ENCODE peak calls at places on chromosomes 16 and 17, in seven cellular contexts. Y, U, J, M, L, S and A are unnamed samples.

GRCh38 chr17:42669705-42670198 is 7.0 kb downstream of the PLEKHH3 start:
- DNase-seq in Y (no peak), U (no peak), J (no peak), M (no peak), L (no peak), S (no peak), A (no peak)

GRCh38 chr17:77197115-77197514 is 56.3 kb downstream of the SEC14L1 start:
- DNase-seq in Y (no peak), U (no peak), J (no peak), M (no peak), L (no peak), S (no peak), A (no peak)

GRCh38 chr17:31559647-31560501 is 168.4 kb downstream of the RAB11FIP4 start:
- DNase-seq in Y (peak; percentile 70), U (no peak), J (peak; percentile 47), M (no peak), L (no peak), S (no peak), A (no peak)

GRCh38 chr16:90019543-90020259 is 445 bp upstream of the DBNDD1 start:
- DNase-seq in Y (peak; percentile 85), U (no peak), J (peak; percentile 85), M (peak; percentile 78), L (peak; percentile 68), S (peak; percentile 73), A (no peak)

GRCh38 chr16:84467709-84468108 is 36.8 kb downstream of the MEAK7 start:
- DNase-seq in Y (no peak), U (no peak), J (no peak), M (no peak), L (no peak), S (no peak), A (no peak)

GRCh38 chr17:27783951-27784350 is 16.4 kb downstream of the NOS2 start:
- DNase-seq in Y (no peak), U (no peak), J (no peak), M (peak; percentile 17), L (no peak), S (no peak), A (no peak)

GRCh38 chr16:89697161-89697615 is 4.3 kb downstream of the SPATA2L start:
- DNase-seq in Y (no peak), U (no peak), J (no peak), M (no peak), L (peak; percentile 79), S (no peak), A (no peak)

GRCh38 chr17:58513913-58514794 is at the start of gene MTMR4:
- DNase-seq in Y (peak; percentile 86), U (peak; percentile 78), J (peak; percentile 96), M (peak; percentile 57), L (peak; percentile 86), S (peak; percentile 95), A (peak; percentile 55)

GRCh38 chr16:30698816-30699614 is at the start of gene SRCAP:
- DNase-seq in Y (peak; percentile 87), U (peak; percentile 87), J (peak; percentile 94), M (peak; percentile 72), L (peak; percentile 67), S (peak; percentile 94), A (peak; percentile 90)

GRCh38 chr17:75024686-75025397 is 12.4 kb downstream of the MRPL58 start:
- DNase-seq in Y (no peak), U (no peak), J (no peak), M (no peak), L (no peak), S (no peak), A (no peak)

GRCh38 chr17:50498021-50498874 is 10.0 kb upstream of the MYCBPAP start:
- DNase-seq in Y (peak; percentile 19), U (no peak), J (no peak), M (no peak), L (no peak), S (no peak), A (no peak)

GRCh38 chr16:74760007-74760767 is 14.4 kb downstream of the FA2H start:
- DNase-seq in Y (peak; percentile 95), U (no peak), J (no peak), M (peak; percentile 13), L (no peak), S (no peak), A (no peak)

GRCh38 chr17:8375738-8376259 is 705 bp downstream of the KRABD2 start:
- DNase-seq in Y (peak; percentile 36), U (no peak), J (peak; percentile 26), M (peak; percentile 17), L (no peak), S (peak; percentile 51), A (no peak)

GRCh38 chr17:64259922-64260321 is 3.1 kb downstream of the TEX2 start:
- DNase-seq in Y (peak; percentile 68), U (no peak), J (no peak), M (peak; percentile 82), L (no peak), S (no peak), A (no peak)

GRCh38 chr16:53775821-53776431 is 72.0 kb downstream of the FTO start:
- DNase-seq in Y (peak; percentile 93), U (peak; percentile 80), J (peak; percentile 19), M (peak; percentile 99), L (no peak), S (no peak), A (peak; percentile 93)